ENCODE peak calls at places on chromosomes 6 and 20, in four cellular contexts. O is nephron progenitor cell, C is G401, F is fibroblast of pulmonary artery. T is an unnamed sample.

GRCh38 chr20:46074006-46074405 is 15.8 kb downstream of the NCOA5 start:
- DNase-seq in F (no peak), O (no peak), C (no peak), T (no peak)

GRCh38 chr6:13302751-13303667 is 25.3 kb downstream of the TBC1D7 start:
- DNase-seq in F (peak), C (no peak), O (no peak), T (peak)

GRCh38 chr6:11251553-11252358 is 19.3 kb upstream of the NEDD9 start:
- DNase-seq in C (peak), F (peak), O (no peak), T (peak)

GRCh38 chr20:1965520-1966278 is 28.2 kb downstream of the PDYN start:
- DNase-seq in O (peak), F (peak), C (peak), T (peak)

GRCh38 chr6:105483492-105483891 is 80.6 kb upstream of the PREP start:
- DNase-seq in F (peak), O (no peak), C (no peak), T (peak)

GRCh38 chr6:166307082-166307980 is 861 bp downstream of the PRR18 start:
- DNase-seq in F (no peak), C (no peak), O (peak), T (no peak)

GRCh38 chr6:44386929-44387345 is 569 bp upstream of the CDC5L start:
- DNase-seq in F (peak), C (no peak), O (no peak), T (peak)

GRCh38 chr6:82298012-82298411 is 50.5 kb upstream of the IBTK start:
- DNase-seq in O (no peak), F (peak), C (no peak), T (peak)

GRCh38 chr6:148309301-148309700 is 33.3 kb upstream of the SASH1 start:
- DNase-seq in F (no peak), O (no peak), C (no peak), T (no peak)

GRCh38 chr6:56361812-56362211 is 114.4 kb upstream of the COL21A1 start:
- DNase-seq in O (no peak), C (no peak), F (peak), T (no peak)

GRCh38 chr6:20319520-20320357 is 81.9 kb upstream of the E2F3 start:
- DNase-seq in C (no peak), F (no peak), O (no peak), T (no peak)

GRCh38 chr6:46525583-46525982 is 34.3 kb upstream of the RCAN2 start:
- DNase-seq in O (no peak), C (no peak), F (no peak), T (no peak)

GRCh38 chr6:30722280-30723112 is 2.3 kb downstream of the TUBB start:
- DNase-seq in C (peak), F (peak), O (peak), T (peak)

GRCh38 chr20:6705106-6705766 is 62.2 kb upstream of the BMP2 start:
- DNase-seq in F (no peak), C (no peak), O (no peak), T (peak)

GRCh38 chr6:38307730-38308129 is 332.0 kb downstream of the BTBD9 start:
- DNase-seq in O (no peak), C (no peak), F (no peak), T (peak)

GRCh38 chr20:17562804-17563305 is 7.0 kb upstream of the DSTN start:
- DNase-seq in O (no peak), C (no peak), F (peak), T (peak)

GRCh38 chr6:34056301-34056700 is 89.6 kb downstream of the GRM4 start:
- DNase-seq in F (peak), C (no peak), O (peak), T (peak)

GRCh38 chr20:49272654-49273053 is 5.2 kb downstream of the ZNFX1 start:
- DNase-seq in F (no peak), O (no peak), C (no peak), T (no peak)

GRCh38 chr6:13268914-13269532 is 59.3 kb downstream of the TBC1D7 start:
- DNase-seq in C (no peak), F (peak), O (no peak), T (peak)

GRCh38 chr6:160583805-160584204 is 80.3 kb downstream of the LPA start:
- DNase-seq in C (no peak), O (no peak), F (no peak), T (no peak)

GRCh38 chr20:325889-326644 is 715 bp downstream of the SOX12 start:
- DNase-seq in C (peak), O (peak), F (peak), T (peak)

GRCh38 chr20:2746636-2747265 is 53.7 kb downstream of the CPXM1 start:
- DNase-seq in F (no peak), C (no peak), O (no peak), T (no peak)

GRCh38 chr20:47464380-47465101 is 37.1 kb upstream of the NCOA3 start:
- DNase-seq in O (no peak), F (peak), C (no peak), T (peak)

GRCh38 chr6:34671801-34672656 is 24.5 kb downstream of the ILRUN start:
- DNase-seq in F (peak), C (no peak), O (no peak), T (no peak)

GRCh38 chr6:153170511-153170910 is 39.4 kb upstream of the RGS17 start:
- DNase-seq in O (no peak), C (no peak), F (peak), T (peak)